ENCODE peak calls at places on chromosome 3, in five cellular contexts. One of them, this sample, is unnamed.

GRCh38 chr3:30693470-30694120 is 87.2 kb downstream of the TGFBR2 start:
- DNase-seq in Karpas-422: peak
- DNase-seq in AG08396: peak
- DNase-seq in H1: no peak
- DNase-seq in HS-27A: no peak
- DNase-seq in this sample: peak

GRCh38 chr3:195102609-195103467 is 168.1 kb downstream of the XXYLT1 start:
- DNase-seq in Karpas-422: no peak
- DNase-seq in HS-27A: peak
- DNase-seq in AG08396: peak
- DNase-seq in H1: no peak
- DNase-seq in this sample: no peak

GRCh38 chr3:127833281-127834032 is 11.1 kb upstream of the MGLL start:
- DNase-seq in H1: no peak
- DNase-seq in HS-27A: no peak
- DNase-seq in Karpas-422: no peak
- DNase-seq in AG08396: no peak
- DNase-seq in this sample: no peak

GRCh38 chr3:152964901-152965609 is 130.1 kb downstream of the P2RY1 start:
- DNase-seq in H1: no peak
- DNase-seq in AG08396: no peak
- DNase-seq in HS-27A: no peak
- DNase-seq in Karpas-422: no peak
- DNase-seq in this sample: no peak

GRCh38 chr3:171383206-171384018 is 76.8 kb downstream of the TNIK start:
- DNase-seq in HS-27A: no peak
- DNase-seq in AG08396: peak
- DNase-seq in Karpas-422: no peak
- DNase-seq in H1: no peak
- DNase-seq in this sample: no peak

GRCh38 chr3:20141841-20142240 is 44.2 kb downstream of the SGO1 start:
- DNase-seq in HS-27A: no peak
- DNase-seq in Karpas-422: no peak
- DNase-seq in AG08396: peak
- DNase-seq in H1: no peak
- DNase-seq in this sample: no peak

GRCh38 chr3:183252973-183253363 is at the start of gene B3GNT5:
- DNase-seq in Karpas-422: no peak
- DNase-seq in AG08396: no peak
- DNase-seq in H1: no peak
- DNase-seq in HS-27A: no peak
- DNase-seq in this sample: peak

GRCh38 chr3:113685124-113685523 is 11.3 kb downstream of the USF3 start:
- DNase-seq in AG08396: no peak
- DNase-seq in Karpas-422: no peak
- DNase-seq in H1: no peak
- DNase-seq in HS-27A: no peak
- DNase-seq in this sample: no peak

This sample was measured in HEK293T.